ENCODE peak calls at places on chromosomes 1 and 21, in eight cellular contexts. F is GM12892; R is iPS-NIHi11; W is Caki2; Z is T-helper 2 cell; H is stimulated activated CD4-positive, alpha-beta T cell treated with anti-CD3 and anti-CD28 coated beads, Interleukin-1b, Interleukin-23, amount 100 ng/mL, for 4 hours; A is GM06990; J is SK-N-MC. X is an unnamed sample.

GRCh38 chr1:240234477-240235225 is 143.0 kb downstream of the FMN2 start:
- DNase-seq in R (no peak), F (no peak), J (no peak), W (no peak), H (no peak), Z (no peak), A (no peak), X (no peak)

GRCh38 chr1:226364129-226364899 is 43.6 kb downstream of the PARP1 start:
- DNase-seq in J (no peak), R (no peak), Z (no peak), W (no peak), F (no peak), H (no peak), A (no peak), X (no peak)

GRCh38 chr1:156571261-156571958 is 955 bp downstream of the IQGAP3 start:
- DNase-seq in W (peak), R (no peak), A (no peak), F (no peak), Z (no peak), J (peak), H (no peak), X (no peak)

GRCh38 chr1:42952353-42953001 is 6.2 kb downstream of the SLC2A1 start:
- DNase-seq in Z (no peak), R (no peak), A (no peak), J (no peak), W (no peak), F (peak), H (no peak), X (no peak)

GRCh38 chr1:227941509-227942020 is 6.2 kb downstream of the WNT9A start:
- DNase-seq in R (peak), W (no peak), A (no peak), H (no peak), F (no peak), J (no peak), Z (no peak), X (no peak)

GRCh38 chr1:53070621-53071020 is 8.6 kb downstream of the PODN start:
- DNase-seq in Z (no peak), R (no peak), A (no peak), J (no peak), W (no peak), F (peak), H (no peak), X (no peak)

GRCh38 chr21:42102063-42102462 is 30.9 kb downstream of the UMODL1 start:
- DNase-seq in F (no peak), Z (no peak), W (peak), R (no peak), J (no peak), H (no peak), A (no peak), X (no peak)

GRCh38 chr1:7586031-7586941 is 184.8 kb upstream of the VAMP3 start:
- DNase-seq in H (no peak), F (no peak), Z (no peak), A (no peak), J (no peak), W (no peak), R (no peak), X (no peak)

GRCh38 chr1:101257500-101258325 is 20.9 kb downstream of the S1PR1 start:
- DNase-seq in R (no peak), W (peak), F (no peak), Z (no peak), H (no peak), A (peak), J (no peak), X (no peak)